ENCODE peak calls at places on chromosomes 12 and 14, in six cellular contexts. One of them, this sample, is unnamed.

GRCh38 chr12:3357950-3358525 is 133.0 kb upstream of the PRMT8 start:
- DNase-seq in kidney: no peak
- DNase-seq in germinal center: no peak
- DNase-seq in CD8-positive, alpha-beta T cell: no peak
- DNase-seq in fibroblast of mammary gland: no peak
- DNase-seq in iris pigment epithelial cell: no peak
- DNase-seq in this sample: no peak

GRCh38 chr14:49991491-49991890 is 98.6 kb downstream of the ARF6 start:
- DNase-seq in fibroblast of mammary gland: no peak
- DNase-seq in kidney: no peak
- DNase-seq in iris pigment epithelial cell: no peak
- DNase-seq in germinal center: no peak
- DNase-seq in CD8-positive, alpha-beta T cell: no peak
- DNase-seq in this sample: no peak

GRCh38 chr12:121189061-121189886 is 20.7 kb upstream of the P2RX4 start:
- DNase-seq in iris pigment epithelial cell: peak
- DNase-seq in fibroblast of mammary gland: no peak
- DNase-seq in germinal center: no peak
- DNase-seq in kidney: no peak
- DNase-seq in CD8-positive, alpha-beta T cell: no peak
- DNase-seq in this sample: no peak

GRCh38 chr12:26633591-26634210 is 199.3 kb downstream of the ITPR2 start:
- DNase-seq in fibroblast of mammary gland: peak
- DNase-seq in kidney: no peak
- DNase-seq in CD8-positive, alpha-beta T cell: no peak
- DNase-seq in germinal center: no peak
- DNase-seq in iris pigment epithelial cell: peak
- DNase-seq in this sample: no peak

GRCh38 chr12:122517877-122518276 is 8.9 kb downstream of the RSRC2 start:
- DNase-seq in kidney: no peak
- DNase-seq in iris pigment epithelial cell: peak
- DNase-seq in fibroblast of mammary gland: peak
- DNase-seq in CD8-positive, alpha-beta T cell: no peak
- DNase-seq in germinal center: no peak
- DNase-seq in this sample: no peak

GRCh38 chr14:74645244-74645643 is 33.2 kb upstream of the LTBP2 start:
- DNase-seq in fibroblast of mammary gland: no peak
- DNase-seq in germinal center: no peak
- DNase-seq in iris pigment epithelial cell: no peak
- DNase-seq in CD8-positive, alpha-beta T cell: no peak
- DNase-seq in kidney: no peak
- DNase-seq in this sample: no peak

GRCh38 chr12:77940011-77940423 is 109.3 kb downstream of the NAV3 start:
- DNase-seq in iris pigment epithelial cell: peak
- DNase-seq in fibroblast of mammary gland: peak
- DNase-seq in germinal center: no peak
- DNase-seq in CD8-positive, alpha-beta T cell: no peak
- DNase-seq in kidney: no peak
- DNase-seq in this sample: no peak

GRCh38 chr12:86683568-86683991 is 427.4 kb upstream of the MGAT4C start:
- DNase-seq in fibroblast of mammary gland: peak
- DNase-seq in CD8-positive, alpha-beta T cell: no peak
- DNase-seq in kidney: no peak
- DNase-seq in iris pigment epithelial cell: peak
- DNase-seq in germinal center: no peak
- DNase-seq in this sample: no peak

GRCh38 chr12:124796303-124796957 is 67.2 kb downstream of the SCARB1 start:
- DNase-seq in kidney: no peak
- DNase-seq in germinal center: no peak
- DNase-seq in fibroblast of mammary gland: no peak
- DNase-seq in CD8-positive, alpha-beta T cell: no peak
- DNase-seq in iris pigment epithelial cell: no peak
- DNase-seq in this sample: no peak

GRCh38 chr14:99644723-99645544 is at the start of gene HHIPL1:
- DNase-seq in CD8-positive, alpha-beta T cell: no peak
- DNase-seq in iris pigment epithelial cell: peak
- DNase-seq in fibroblast of mammary gland: peak
- DNase-seq in kidney: no peak
- DNase-seq in germinal center: no peak
- DNase-seq in this sample: no peak

GRCh38 chr14:31420013-31420318 is 384 bp downstream of the HEATR5A start:
- DNase-seq in kidney: peak
- DNase-seq in iris pigment epithelial cell: no peak
- DNase-seq in germinal center: peak
- DNase-seq in CD8-positive, alpha-beta T cell: peak
- DNase-seq in fibroblast of mammary gland: no peak
- DNase-seq in this sample: no peak

GRCh38 chr12:108806350-108806749 is 51.0 kb downstream of the SSH1 start:
- DNase-seq in kidney: no peak
- DNase-seq in germinal center: no peak
- DNase-seq in fibroblast of mammary gland: peak
- DNase-seq in CD8-positive, alpha-beta T cell: no peak
- DNase-seq in iris pigment epithelial cell: peak
- DNase-seq in this sample: no peak

GRCh38 chr12:11633968-11634367 is 15.5 kb upstream of the ETV6 start:
- DNase-seq in CD8-positive, alpha-beta T cell: no peak
- DNase-seq in germinal center: no peak
- DNase-seq in fibroblast of mammary gland: no peak
- DNase-seq in kidney: no peak
- DNase-seq in iris pigment epithelial cell: no peak
- DNase-seq in this sample: no peak

GRCh38 chr12:92421701-92422100 is 276.1 kb upstream of the BTG1 start:
- DNase-seq in kidney: no peak
- DNase-seq in iris pigment epithelial cell: peak
- DNase-seq in fibroblast of mammary gland: peak
- DNase-seq in germinal center: no peak
- DNase-seq in CD8-positive, alpha-beta T cell: no peak
- DNase-seq in this sample: no peak

GRCh38 chr12:110647669-110648068 is 33.7 kb downstream of the TCTN1 start:
- DNase-seq in kidney: no peak
- DNase-seq in fibroblast of mammary gland: no peak
- DNase-seq in iris pigment epithelial cell: no peak
- DNase-seq in germinal center: peak
- DNase-seq in CD8-positive, alpha-beta T cell: peak
- DNase-seq in this sample: no peak

GRCh38 chr14:75427126-75427481 is 718 bp upstream of the JDP2 start:
- DNase-seq in kidney: peak
- DNase-seq in CD8-positive, alpha-beta T cell: no peak
- DNase-seq in germinal center: peak
- DNase-seq in fibroblast of mammary gland: no peak
- DNase-seq in iris pigment epithelial cell: no peak
- DNase-seq in this sample: no peak

GRCh38 chr14:105013150-105013787 is 7.6 kb downstream of the CDCA4 start:
- DNase-seq in germinal center: peak
- DNase-seq in CD8-positive, alpha-beta T cell: no peak
- DNase-seq in iris pigment epithelial cell: no peak
- DNase-seq in fibroblast of mammary gland: no peak
- DNase-seq in kidney: no peak
- DNase-seq in this sample: no peak

GRCh38 chr12:93297032-93297431 is 80.7 kb upstream of the NUDT4 start:
- DNase-seq in kidney: no peak
- DNase-seq in CD8-positive, alpha-beta T cell: no peak
- DNase-seq in fibroblast of mammary gland: no peak
- DNase-seq in germinal center: no peak
- DNase-seq in iris pigment epithelial cell: no peak
- DNase-seq in this sample: no peak

GRCh38 chr12:67069451-67070306 is 199.5 kb upstream of the CAND1 start:
- DNase-seq in fibroblast of mammary gland: no peak
- DNase-seq in CD8-positive, alpha-beta T cell: peak
- DNase-seq in kidney: peak
- DNase-seq in iris pigment epithelial cell: no peak
- DNase-seq in germinal center: peak
- DNase-seq in this sample: peak

GRCh38 chr14:23865502-23865901 is 88.1 kb upstream of the DHRS4 start:
- DNase-seq in CD8-positive, alpha-beta T cell: no peak
- DNase-seq in iris pigment epithelial cell: no peak
- DNase-seq in germinal center: no peak
- DNase-seq in kidney: no peak
- DNase-seq in fibroblast of mammary gland: no peak
- DNase-seq in this sample: no peak

GRCh38 chr14:102052522-102052921 is 34.3 kb downstream of the HSP90AA1 start:
- DNase-seq in iris pigment epithelial cell: no peak
- DNase-seq in kidney: no peak
- DNase-seq in fibroblast of mammary gland: no peak
- DNase-seq in CD8-positive, alpha-beta T cell: no peak
- DNase-seq in germinal center: no peak
- DNase-seq in this sample: no peak

GRCh38 chr12:69739287-69740191 is 879 bp downstream of the RAB3IP start:
- DNase-seq in iris pigment epithelial cell: peak
- DNase-seq in kidney: peak
- DNase-seq in fibroblast of mammary gland: peak
- DNase-seq in germinal center: peak
- DNase-seq in CD8-positive, alpha-beta T cell: peak
- DNase-seq in this sample: peak

GRCh38 chr12:66191547-66192126 is 2.6 kb downstream of the IRAK3 start:
- DNase-seq in CD8-positive, alpha-beta T cell: no peak
- DNase-seq in fibroblast of mammary gland: no peak
- DNase-seq in germinal center: no peak
- DNase-seq in iris pigment epithelial cell: no peak
- DNase-seq in kidney: no peak
- DNase-seq in this sample: no peak

GRCh38 chr12:29546000-29546399 is 48.5 kb upstream of the OVCH1 start:
- DNase-seq in fibroblast of mammary gland: peak
- DNase-seq in kidney: no peak
- DNase-seq in CD8-positive, alpha-beta T cell: no peak
- DNase-seq in germinal center: no peak
- DNase-seq in iris pigment epithelial cell: peak
- DNase-seq in this sample: no peak

GRCh38 chr12:111437816-111438454 is 32.2 kb downstream of the SH2B3 start:
- DNase-seq in kidney: peak
- DNase-seq in iris pigment epithelial cell: peak
- DNase-seq in germinal center: no peak
- DNase-seq in CD8-positive, alpha-beta T cell: peak
- DNase-seq in fibroblast of mammary gland: peak
- DNase-seq in this sample: no peak

GRCh38 chr14:68937790-68938514 is 41.1 kb downstream of the ACTN1 start:
- DNase-seq in fibroblast of mammary gland: peak
- DNase-seq in iris pigment epithelial cell: no peak
- DNase-seq in germinal center: no peak
- DNase-seq in kidney: peak
- DNase-seq in CD8-positive, alpha-beta T cell: peak
- DNase-seq in this sample: no peak

GRCh38 chr14:99612065-99612736 is 8.2 kb upstream of the CCDC85C start:
- DNase-seq in fibroblast of mammary gland: no peak
- DNase-seq in germinal center: no peak
- DNase-seq in iris pigment epithelial cell: no peak
- DNase-seq in CD8-positive, alpha-beta T cell: no peak
- DNase-seq in kidney: no peak
- DNase-seq in this sample: no peak

GRCh38 chr12:47026291-47026690 is 53.1 kb upstream of the PCED1B start:
- DNase-seq in fibroblast of mammary gland: no peak
- DNase-seq in CD8-positive, alpha-beta T cell: no peak
- DNase-seq in kidney: no peak
- DNase-seq in iris pigment epithelial cell: no peak
- DNase-seq in germinal center: no peak
- DNase-seq in this sample: no peak

GRCh38 chr12:27331927-27332324 is 710 bp upstream of the BMAL2 start:
- DNase-seq in kidney: no peak
- DNase-seq in iris pigment epithelial cell: no peak
- DNase-seq in CD8-positive, alpha-beta T cell: no peak
- DNase-seq in fibroblast of mammary gland: peak
- DNase-seq in germinal center: no peak
- DNase-seq in this sample: no peak

GRCh38 chr14:65255583-65256443 is 153.5 kb upstream of the MAX start:
- DNase-seq in fibroblast of mammary gland: no peak
- DNase-seq in kidney: peak
- DNase-seq in CD8-positive, alpha-beta T cell: peak
- DNase-seq in iris pigment epithelial cell: no peak
- DNase-seq in germinal center: no peak
- DNase-seq in this sample: no peak

GRCh38 chr12:68122236-68122920 is 37.2 kb downstream of the IFNG start:
- DNase-seq in CD8-positive, alpha-beta T cell: no peak
- DNase-seq in kidney: no peak
- DNase-seq in fibroblast of mammary gland: peak
- DNase-seq in germinal center: no peak
- DNase-seq in iris pigment epithelial cell: peak
- DNase-seq in this sample: no peak

GRCh38 chr14:94170151-94170550 is 4.0 kb upstream of the PPP4R4 start:
- DNase-seq in germinal center: no peak
- DNase-seq in iris pigment epithelial cell: no peak
- DNase-seq in fibroblast of mammary gland: no peak
- DNase-seq in CD8-positive, alpha-beta T cell: no peak
- DNase-seq in kidney: no peak
- DNase-seq in this sample: no peak

GRCh38 chr14:99476864-99477263 is 3.8 kb downstream of the SETD3 start:
- DNase-seq in iris pigment epithelial cell: peak
- DNase-seq in kidney: no peak
- DNase-seq in CD8-positive, alpha-beta T cell: no peak
- DNase-seq in fibroblast of mammary gland: peak
- DNase-seq in germinal center: no peak
- DNase-seq in this sample: no peak

GRCh38 chr14:76985021-76985420 is 43.5 kb downstream of the IRF2BPL start:
- DNase-seq in germinal center: no peak
- DNase-seq in kidney: no peak
- DNase-seq in iris pigment epithelial cell: peak
- DNase-seq in CD8-positive, alpha-beta T cell: no peak
- DNase-seq in fibroblast of mammary gland: no peak
- DNase-seq in this sample: no peak

This sample was measured in CD4-positive, alpha-beta memory T cell.